ENCODE peak calls at places on chromosomes 6 and 20, in eight cellular contexts. P is left cardiac atrium; B is immature natural killer cell; N is GM19239; W is A172; C is posterior cingulate gyrus; Q is stomach; M is activated effector memory CD4-positive, alpha-beta T cell treated with Interleukin-2 at 50 U/mL for 16 hours. L is an unnamed sample.

GRCh38 chr6:128560966-128561365 is 40.6 kb upstream of the PTPRK start:
- DNase-seq in P (no peak), B (no peak), N (no peak), W (no peak), C (no peak), Q (no peak), M (no peak), L (no peak)

GRCh38 chr20:44896583-44896982 is 11.1 kb downstream of the YWHAB start:
- DNase-seq in P (no peak), B (no peak), N (no peak), W (no peak), C (no peak), Q (no peak), M (no peak), L (no peak)

GRCh38 chr6:12483712-12484111 is 193.6 kb downstream of the EDN1 start:
- DNase-seq in P (no peak), B (no peak), N (peak; percentile 21), W (peak; percentile 99), C (no peak), Q (no peak), M (no peak), L (no peak)

GRCh38 chr6:31386099-31386498 is 17.3 kb upstream of the MICA start:
- DNase-seq in P (no peak), B (no peak), N (no peak), W (no peak), C (no peak), Q (no peak), M (no peak), L (no peak)

GRCh38 chr6:3450888-3451287 is 6.0 kb downstream of the SLC22A23 start:
- DNase-seq in P (no peak), B (no peak), N (no peak), W (no peak), C (no peak), Q (no peak), M (no peak), L (no peak)

GRCh38 chr6:116371384-116372209 is 850 bp downstream of the DSE start:
- DNase-seq in P (peak; percentile 85), B (peak; percentile 10), N (no peak), W (peak; percentile 71), C (peak; percentile 46), Q (peak; percentile 56), M (no peak), L (no peak)

GRCh38 chr20:35616465-35617396 is 1.1 kb downstream of the SPAG4 start:
- DNase-seq in P (peak; percentile 93), B (peak; percentile 99), N (no peak), W (peak; percentile 100), C (peak; percentile 59), Q (peak; percentile 91), M (no peak), L (peak; percentile 82)

GRCh38 chr6:42562788-42563187 is 1.0 kb upstream of the UBR2 start:
- DNase-seq in P (no peak), B (no peak), N (no peak), W (no peak), C (no peak), Q (no peak), M (no peak), L (no peak)

GRCh38 chr20:38748863-38749153 is 548 bp downstream of the ACTR5 start:
- DNase-seq in P (no peak), B (no peak), N (no peak), W (no peak), C (no peak), Q (no peak), M (no peak), L (no peak)

GRCh38 chr6:90484392-90484791 is 102.5 kb downstream of the MAP3K7 start:
- DNase-seq in P (no peak), B (no peak), N (no peak), W (no peak), C (no peak), Q (no peak), M (no peak), L (no peak)

GRCh38 chr6:24603241-24603640 is 42.8 kb downstream of the KIAA0319 start:
- DNase-seq in P (no peak), B (no peak), N (no peak), W (no peak), C (no peak), Q (no peak), M (no peak), L (no peak)

GRCh38 chr20:16898433-16898832 is 150.3 kb downstream of the OTOR start:
- DNase-seq in P (no peak), B (no peak), N (no peak), W (no peak), C (no peak), Q (no peak), M (no peak), L (peak; percentile 78)

GRCh38 chr6:34515473-34516387 is 40.4 kb downstream of the SPDEF start:
- DNase-seq in P (no peak), B (no peak), N (no peak), W (no peak), C (peak; percentile 44), Q (no peak), M (no peak), L (no peak)

GRCh38 chr6:83633149-83633548 is 75.8 kb downstream of the SNAP91 start:
- DNase-seq in P (no peak), B (no peak), N (no peak), W (no peak), C (no peak), Q (no peak), M (no peak), L (no peak)

GRCh38 chr6:110310861-110311446 is 47.2 kb downstream of the METTL24 start:
- DNase-seq in P (no peak), B (no peak), N (no peak), W (no peak), C (no peak), Q (no peak), M (no peak), L (no peak)

GRCh38 chr6:68634503-68635411 is at the start of gene ADGRB3:
- DNase-seq in P (peak; percentile 82), B (peak; percentile 13), N (no peak), W (peak; percentile 27), C (peak; percentile 88), Q (peak; percentile 46), M (no peak), L (peak; percentile 45)

GRCh38 chr6:128352331-128352730 is 168.1 kb downstream of the PTPRK start:
- DNase-seq in P (no peak), B (no peak), N (no peak), W (no peak), C (no peak), Q (no peak), M (no peak), L (no peak)

GRCh38 chr20:56091635-56092180 is 86.4 kb upstream of the CBLN4 start:
- DNase-seq in P (no peak), B (no peak), N (no peak), W (no peak), C (no peak), Q (no peak), M (no peak), L (no peak)

GRCh38 chr6:76481101-76481500 is 408.6 kb upstream of the IMPG1 start:
- DNase-seq in P (no peak), B (no peak), N (no peak), W (no peak), C (no peak), Q (no peak), M (no peak), L (no peak)

GRCh38 chr6:130019796-130020105 is 1.4 kb downstream of the L3MBTL3 start:
- DNase-seq in P (no peak), B (no peak), N (peak; percentile 3), W (no peak), C (no peak), Q (no peak), M (no peak), L (no peak)

GRCh38 chr20:50516935-50517816 is 7.0 kb downstream of the PTPN1 start:
- DNase-seq in P (no peak), B (no peak), N (no peak), W (no peak), C (no peak), Q (no peak), M (no peak), L (no peak)

GRCh38 chr20:11585752-11586352 is 331.8 kb upstream of the BTBD3 start:
- DNase-seq in P (no peak), B (no peak), N (no peak), W (peak; percentile 13), C (no peak), Q (no peak), M (no peak), L (peak; percentile 11)